ENCODE peak calls at places on chromosomes 1 and 21, in nine cellular contexts. T is neural crest cell; W is endothelial cell; Z is SK-MEL-5; Y is NCI-H748 treated with DMSO at 0.1 percent for 48 hours; G is cerebellar nuclear complex; J is PC-9; R is stimulated activated CD4-positive, alpha-beta T cell treated with anti-CD3 and anti-CD28 coated beads, Interleukin-4, amount 100 ng/mL, for 48 hours; L is GM03348. E is an unnamed sample.

GRCh38 chr1:225651376-225651871 is 1.5 kb downstream of the ENAH start:
- DNase-seq in J (peak), T (no peak), W (no peak), L (peak), G (no peak), R (no peak), Z (peak), Y (no peak), E (peak)

GRCh38 chr1:212949771-212950170 is 570 bp upstream of the VASH2 start:
- DNase-seq in Y (no peak), J (no peak), W (no peak), T (no peak), L (no peak), G (no peak), R (no peak), Z (no peak), E (no peak)

GRCh38 chr1:165543651-165544452 is at the start of gene LRRC52:
- DNase-seq in R (no peak), W (no peak), Z (no peak), L (no peak), T (no peak), G (no peak), Y (peak), J (no peak), E (no peak)

GRCh38 chr1:173139706-173140105 is 67.4 kb downstream of the TNFSF4 start:
- DNase-seq in J (no peak), L (no peak), R (no peak), G (no peak), Y (no peak), W (no peak), T (no peak), Z (no peak), E (no peak)

GRCh38 chr1:244854865-244855578 is 9.3 kb downstream of the HNRNPU start:
- DNase-seq in J (no peak), R (no peak), Z (no peak), G (no peak), W (no peak), Y (no peak), T (no peak), L (no peak), E (no peak)

GRCh38 chr1:220363196-220363831 is 91.1 kb upstream of the RAB3GAP2 start:
- DNase-seq in J (no peak), L (peak), R (no peak), G (no peak), W (no peak), T (no peak), Y (no peak), Z (no peak), E (no peak)

GRCh38 chr1:188065917-188066316 is 1237.2 kb downstream of the PLA2G4A start:
- DNase-seq in G (no peak), T (no peak), R (no peak), L (no peak), W (no peak), J (no peak), Z (no peak), Y (no peak), E (no peak)

GRCh38 chr1:94017155-94017829 is 103.7 kb downstream of the ABCA4 start:
- DNase-seq in W (no peak), L (no peak), R (no peak), T (no peak), Y (no peak), G (no peak), J (no peak), Z (no peak), E (no peak)

GRCh38 chr1:37595440-37596181 is at the start of gene GNL2:
- DNase-seq in L (peak), J (peak), Z (peak), T (peak), W (peak), R (peak), Y (peak), G (peak), E (peak)

GRCh38 chr1:43783671-43784205 is 76.4 kb downstream of the ST3GAL3 start:
- DNase-seq in J (peak), T (no peak), Y (no peak), R (no peak), W (no peak), G (no peak), L (no peak), Z (no peak), E (no peak)

GRCh38 chr1:211939876-211940468 is 95.4 kb downstream of the INTS7 start:
- DNase-seq in Y (no peak), J (no peak), W (no peak), Z (peak), R (peak), T (no peak), G (no peak), L (no peak), E (no peak)

GRCh38 chr1:32275424-32275823 is 16.5 kb upstream of the HDAC1 start:
- DNase-seq in G (no peak), R (no peak), T (no peak), L (no peak), J (no peak), Z (no peak), W (no peak), Y (no peak), E (no peak)

GRCh38 chr1:101976161-101976560 is 20.6 kb downstream of the OLFM3 start:
- DNase-seq in W (no peak), J (no peak), R (no peak), Z (no peak), L (no peak), T (no peak), G (peak), Y (no peak), E (no peak)

GRCh38 chr1:212247179-212247721 is 38.0 kb upstream of the PPP2R5A start:
- DNase-seq in L (no peak), W (no peak), Z (no peak), T (no peak), R (no peak), Y (no peak), J (no peak), G (no peak), E (no peak)

GRCh38 chr1:234724517-234725176 is 114.7 kb upstream of the IRF2BP2 start:
- DNase-seq in L (no peak), J (no peak), R (peak), W (peak), Y (peak), Z (no peak), G (peak), T (no peak), E (no peak)

GRCh38 chr1:207306023-207306422 is 15.5 kb upstream of the CD55 start:
- DNase-seq in T (no peak), G (no peak), Y (no peak), R (no peak), W (no peak), J (no peak), Z (no peak), L (no peak), E (no peak)

GRCh38 chr21:45370575-45370974 is 34.4 kb upstream of the COL18A1 start:
- DNase-seq in J (no peak), Y (no peak), Z (no peak), T (no peak), R (no peak), W (no peak), G (no peak), L (no peak), E (no peak)

GRCh38 chr1:239053269-239053668 is 333.1 kb upstream of the CHRM3 start:
- DNase-seq in L (no peak), W (no peak), J (no peak), Y (no peak), Z (no peak), G (no peak), R (no peak), T (no peak), E (no peak)

GRCh38 chr1:197771388-197771787 is 3.9 kb downstream of the DENND1B start:
- DNase-seq in G (no peak), Y (no peak), R (no peak), J (no peak), T (no peak), L (no peak), Z (no peak), W (no peak), E (no peak)

GRCh38 chr1:200194477-200194876 is 167.0 kb downstream of the NR5A2 start:
- DNase-seq in Z (no peak), L (no peak), W (no peak), T (no peak), G (no peak), Y (no peak), J (no peak), R (no peak), E (no peak)

GRCh38 chr21:17585875-17586450 is 26.7 kb downstream of the BTG3 start:
- DNase-seq in W (no peak), T (no peak), Z (peak), J (peak), R (no peak), Y (peak), L (peak), G (no peak), E (peak)

E was measured in NCI-H526 treated with DMSO at 0.1 percent for 48 hours.